ENCODE peak calls at places on chromosomes 4 and X, in eight cellular contexts. One of them, this sample, is unnamed.

GRCh38 chrX:2928583-2929434 is at the start of gene ARSD:
- DNase-seq in hepatocyte: peak
- DNase-seq in MM.1S: no peak
- DNase-seq in omental fat pad: peak
- DNase-seq in fibroblast of the aortic adventitia: peak
- DNase-seq in pancreas: peak
- DNase-seq in colonic mucosa: peak
- DNase-seq in body of pancreas: peak
- DNase-seq in this sample: peak

GRCh38 chr4:174539571-174539970 is 17.3 kb upstream of the HPGD start:
- DNase-seq in hepatocyte: no peak
- DNase-seq in MM.1S: no peak
- DNase-seq in omental fat pad: no peak
- DNase-seq in fibroblast of the aortic adventitia: no peak
- DNase-seq in pancreas: no peak
- DNase-seq in colonic mucosa: no peak
- DNase-seq in body of pancreas: no peak
- DNase-seq in this sample: no peak

GRCh38 chrX:47373198-47373597 is 2.8 kb downstream of the ZNF157 start:
- DNase-seq in hepatocyte: no peak
- DNase-seq in MM.1S: no peak
- DNase-seq in omental fat pad: no peak
- DNase-seq in fibroblast of the aortic adventitia: no peak
- DNase-seq in pancreas: no peak
- DNase-seq in colonic mucosa: no peak
- DNase-seq in body of pancreas: no peak
- DNase-seq in this sample: no peak

GRCh38 chrX:104173841-104174240 is 7.6 kb downstream of the FAM199X start:
- DNase-seq in hepatocyte: no peak
- DNase-seq in MM.1S: no peak
- DNase-seq in omental fat pad: no peak
- DNase-seq in fibroblast of the aortic adventitia: no peak
- DNase-seq in pancreas: no peak
- DNase-seq in colonic mucosa: no peak
- DNase-seq in body of pancreas: no peak
- DNase-seq in this sample: no peak

GRCh38 chr4:23847158-23847557 is 42.7 kb downstream of the PPARGC1A start:
- DNase-seq in hepatocyte: no peak
- DNase-seq in MM.1S: no peak
- DNase-seq in omental fat pad: no peak
- DNase-seq in fibroblast of the aortic adventitia: no peak
- DNase-seq in pancreas: no peak
- DNase-seq in colonic mucosa: no peak
- DNase-seq in body of pancreas: no peak
- DNase-seq in this sample: no peak

GRCh38 chrX:16479206-16479869 is 170.6 kb upstream of the S100G start:
- DNase-seq in hepatocyte: peak
- DNase-seq in MM.1S: no peak
- DNase-seq in omental fat pad: no peak
- DNase-seq in fibroblast of the aortic adventitia: peak
- DNase-seq in pancreas: no peak
- DNase-seq in colonic mucosa: no peak
- DNase-seq in body of pancreas: no peak
- DNase-seq in this sample: no peak

GRCh38 chrX:136733613-136734012 is 47.1 kb downstream of the ARHGEF6 start:
- DNase-seq in hepatocyte: no peak
- DNase-seq in MM.1S: no peak
- DNase-seq in omental fat pad: no peak
- DNase-seq in fibroblast of the aortic adventitia: no peak
- DNase-seq in pancreas: no peak
- DNase-seq in colonic mucosa: no peak
- DNase-seq in body of pancreas: no peak
- DNase-seq in this sample: no peak

GRCh38 chr4:103786014-103786413 is 66.2 kb upstream of the TACR3 start:
- DNase-seq in hepatocyte: peak
- DNase-seq in MM.1S: peak
- DNase-seq in omental fat pad: no peak
- DNase-seq in fibroblast of the aortic adventitia: peak
- DNase-seq in pancreas: no peak
- DNase-seq in colonic mucosa: no peak
- DNase-seq in body of pancreas: no peak
- DNase-seq in this sample: peak

GRCh38 chr4:179625391-179625790 is 2183.2 kb upstream of the AGA start:
- DNase-seq in hepatocyte: no peak
- DNase-seq in MM.1S: no peak
- DNase-seq in omental fat pad: no peak
- DNase-seq in fibroblast of the aortic adventitia: peak
- DNase-seq in pancreas: no peak
- DNase-seq in colonic mucosa: no peak
- DNase-seq in body of pancreas: no peak
- DNase-seq in this sample: no peak

GRCh38 chrX:123959281-123960063 is 2.0 kb upstream of the STAG2 start:
- DNase-seq in hepatocyte: peak
- DNase-seq in MM.1S: peak
- DNase-seq in omental fat pad: no peak
- DNase-seq in fibroblast of the aortic adventitia: peak
- DNase-seq in pancreas: peak
- DNase-seq in colonic mucosa: peak
- DNase-seq in body of pancreas: peak
- DNase-seq in this sample: peak

GRCh38 chr4:17027495-17027894 is 129.1 kb upstream of the LDB2 start:
- DNase-seq in hepatocyte: no peak
- DNase-seq in MM.1S: no peak
- DNase-seq in omental fat pad: no peak
- DNase-seq in fibroblast of the aortic adventitia: peak
- DNase-seq in pancreas: no peak
- DNase-seq in colonic mucosa: no peak
- DNase-seq in body of pancreas: no peak
- DNase-seq in this sample: no peak

GRCh38 chr4:7418131-7418943 is 16.4 kb downstream of the PSAPL1 start:
- DNase-seq in hepatocyte: no peak
- DNase-seq in MM.1S: no peak
- DNase-seq in omental fat pad: no peak
- DNase-seq in fibroblast of the aortic adventitia: no peak
- DNase-seq in pancreas: no peak
- DNase-seq in colonic mucosa: no peak
- DNase-seq in body of pancreas: peak
- DNase-seq in this sample: no peak

GRCh38 chrX:40543661-40544328 is 37.0 kb upstream of the ATP6AP2 start:
- DNase-seq in hepatocyte: peak
- DNase-seq in MM.1S: peak
- DNase-seq in omental fat pad: no peak
- DNase-seq in fibroblast of the aortic adventitia: peak
- DNase-seq in pancreas: peak
- DNase-seq in colonic mucosa: no peak
- DNase-seq in body of pancreas: peak
- DNase-seq in this sample: peak

GRCh38 chr4:142703694-142704309 is 142.3 kb downstream of the INPP4B start:
- DNase-seq in hepatocyte: no peak
- DNase-seq in MM.1S: no peak
- DNase-seq in omental fat pad: no peak
- DNase-seq in fibroblast of the aortic adventitia: no peak
- DNase-seq in pancreas: no peak
- DNase-seq in colonic mucosa: no peak
- DNase-seq in body of pancreas: no peak
- DNase-seq in this sample: no peak

GRCh38 chr4:2007804-2008670 is 737 bp downstream of the NELFA start:
- DNase-seq in hepatocyte: peak
- DNase-seq in MM.1S: no peak
- DNase-seq in omental fat pad: no peak
- DNase-seq in fibroblast of the aortic adventitia: peak
- DNase-seq in pancreas: no peak
- DNase-seq in colonic mucosa: no peak
- DNase-seq in body of pancreas: no peak
- DNase-seq in this sample: peak

GRCh38 chr4:8427761-8428287 is 12.7 kb downstream of the ACOX3 start:
- DNase-seq in hepatocyte: peak
- DNase-seq in MM.1S: no peak
- DNase-seq in omental fat pad: no peak
- DNase-seq in fibroblast of the aortic adventitia: peak
- DNase-seq in pancreas: peak
- DNase-seq in colonic mucosa: peak
- DNase-seq in body of pancreas: peak
- DNase-seq in this sample: peak

GRCh38 chrX:11188664-11189063 is 77.5 kb downstream of the HCCS start:
- DNase-seq in hepatocyte: no peak
- DNase-seq in MM.1S: no peak
- DNase-seq in omental fat pad: no peak
- DNase-seq in fibroblast of the aortic adventitia: peak
- DNase-seq in pancreas: no peak
- DNase-seq in colonic mucosa: no peak
- DNase-seq in body of pancreas: no peak
- DNase-seq in this sample: no peak

GRCh38 chr4:102735578-102735977 is 25.2 kb downstream of the MANBA start:
- DNase-seq in hepatocyte: no peak
- DNase-seq in MM.1S: no peak
- DNase-seq in omental fat pad: no peak
- DNase-seq in fibroblast of the aortic adventitia: no peak
- DNase-seq in pancreas: no peak
- DNase-seq in colonic mucosa: no peak
- DNase-seq in body of pancreas: no peak
- DNase-seq in this sample: no peak

GRCh38 chr4:90293320-90293719 is 166.1 kb downstream of the CCSER1 start:
- DNase-seq in hepatocyte: no peak
- DNase-seq in MM.1S: no peak
- DNase-seq in omental fat pad: no peak
- DNase-seq in fibroblast of the aortic adventitia: peak
- DNase-seq in pancreas: no peak
- DNase-seq in colonic mucosa: no peak
- DNase-seq in body of pancreas: no peak
- DNase-seq in this sample: no peak
- TF ChIP-seq CTCF in hepatocyte: peak
- TF ChIP-seq CTCF in MM.1S: peak
- TF ChIP-seq CTCF in omental fat pad: no peak
- TF ChIP-seq CTCF in fibroblast of the aortic adventitia: peak
- TF ChIP-seq CTCF in pancreas: no peak
- TF ChIP-seq CTCF in colonic mucosa: peak
- TF ChIP-seq CTCF in body of pancreas: peak
- TF ChIP-seq CTCF in this sample: peak

GRCh38 chrX:107324493-107325310 is 118.3 kb downstream of the DNAAF6 start:
- DNase-seq in hepatocyte: peak
- DNase-seq in MM.1S: peak
- DNase-seq in omental fat pad: no peak
- DNase-seq in fibroblast of the aortic adventitia: peak
- DNase-seq in pancreas: no peak
- DNase-seq in colonic mucosa: peak
- DNase-seq in body of pancreas: no peak
- DNase-seq in this sample: no peak
- TF ChIP-seq CTCF in hepatocyte: peak
- TF ChIP-seq CTCF in MM.1S: no peak
- TF ChIP-seq CTCF in omental fat pad: no peak
- TF ChIP-seq CTCF in fibroblast of the aortic adventitia: peak
- TF ChIP-seq CTCF in pancreas: no peak
- TF ChIP-seq CTCF in colonic mucosa: no peak
- TF ChIP-seq CTCF in body of pancreas: no peak
- TF ChIP-seq CTCF in this sample: no peak

GRCh38 chr4:5018096-5018495 is 1.2 kb downstream of the CYTL1 start:
- DNase-seq in hepatocyte: no peak
- DNase-seq in MM.1S: no peak
- DNase-seq in omental fat pad: no peak
- DNase-seq in fibroblast of the aortic adventitia: no peak
- DNase-seq in pancreas: no peak
- DNase-seq in colonic mucosa: no peak
- DNase-seq in body of pancreas: no peak
- DNase-seq in this sample: no peak
- TF ChIP-seq CTCF in hepatocyte: peak
- TF ChIP-seq CTCF in MM.1S: no peak
- TF ChIP-seq CTCF in omental fat pad: no peak
- TF ChIP-seq CTCF in fibroblast of the aortic adventitia: peak
- TF ChIP-seq CTCF in pancreas: no peak
- TF ChIP-seq CTCF in colonic mucosa: no peak
- TF ChIP-seq CTCF in body of pancreas: no peak
- TF ChIP-seq CTCF in this sample: no peak

GRCh38 chrX:83916525-83916924 is 55.6 kb downstream of the CYLC1 start:
- DNase-seq in hepatocyte: peak
- DNase-seq in MM.1S: peak
- DNase-seq in omental fat pad: no peak
- DNase-seq in fibroblast of the aortic adventitia: no peak
- DNase-seq in pancreas: no peak
- DNase-seq in colonic mucosa: no peak
- DNase-seq in body of pancreas: no peak
- DNase-seq in this sample: peak
- TF ChIP-seq CTCF in hepatocyte: peak
- TF ChIP-seq CTCF in MM.1S: peak
- TF ChIP-seq CTCF in omental fat pad: no peak
- TF ChIP-seq CTCF in fibroblast of the aortic adventitia: peak
- TF ChIP-seq CTCF in pancreas: no peak
- TF ChIP-seq CTCF in colonic mucosa: peak
- TF ChIP-seq CTCF in body of pancreas: no peak
- TF ChIP-seq CTCF in this sample: peak

GRCh38 chrX:132231587-132231986 is 12.3 kb upstream of the RAP2C start:
- DNase-seq in hepatocyte: no peak
- DNase-seq in MM.1S: no peak
- DNase-seq in omental fat pad: no peak
- DNase-seq in fibroblast of the aortic adventitia: no peak
- DNase-seq in pancreas: no peak
- DNase-seq in colonic mucosa: no peak
- DNase-seq in body of pancreas: no peak
- DNase-seq in this sample: no peak

GRCh38 chrX:132227383-132228112 is 8.3 kb upstream of the RAP2C start:
- DNase-seq in hepatocyte: no peak
- DNase-seq in MM.1S: no peak
- DNase-seq in omental fat pad: no peak
- DNase-seq in fibroblast of the aortic adventitia: peak
- DNase-seq in pancreas: no peak
- DNase-seq in colonic mucosa: no peak
- DNase-seq in body of pancreas: no peak
- DNase-seq in this sample: no peak

DNA sequence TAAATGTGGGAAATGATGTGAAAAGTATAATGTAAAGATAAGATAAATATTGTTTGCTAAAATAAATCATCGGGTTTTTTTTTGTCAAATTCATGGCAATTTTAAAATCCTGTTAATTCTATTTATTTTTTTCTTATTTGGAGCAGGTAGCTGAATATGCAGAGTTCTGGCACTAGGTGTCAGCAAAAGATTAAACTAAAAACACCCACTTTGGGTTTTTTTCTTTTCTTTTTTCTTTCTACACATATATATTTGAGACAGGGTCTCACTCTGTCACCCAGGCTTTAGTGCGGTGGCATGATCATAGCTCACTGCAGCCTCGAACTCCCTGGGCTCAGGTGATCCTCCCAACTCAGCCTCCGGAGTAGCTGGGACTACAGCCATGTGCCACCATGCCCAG is 6.9 kb upstream of the RAP2C start:
- DNase-seq in hepatocyte: no peak
- DNase-seq in MM.1S: no peak
- DNase-seq in omental fat pad: no peak
- DNase-seq in fibroblast of the aortic adventitia: peak
- DNase-seq in pancreas: no peak
- DNase-seq in colonic mucosa: no peak
- DNase-seq in body of pancreas: no peak
- DNase-seq in this sample: no peak
- TF ChIP-seq CTCF in hepatocyte: peak
- TF ChIP-seq CTCF in MM.1S: peak
- TF ChIP-seq CTCF in omental fat pad: no peak
- TF ChIP-seq CTCF in fibroblast of the aortic adventitia: peak
- TF ChIP-seq CTCF in pancreas: no peak
- TF ChIP-seq CTCF in colonic mucosa: peak
- TF ChIP-seq CTCF in body of pancreas: peak
- TF ChIP-seq CTCF in this sample: peak